ENCODE peak calls at places on chromosomes 2 and 18, in seven cellular contexts. N is GM12865; C is activated CD4-positive, alpha-beta T cell treated with anti-CD3 and anti-CD28 coated beads, Interleukin-2, amount 50 U/mL, for 1 hour; B is ureter; M is posterior cingulate gyrus; S is small intestine; F is amniotic stem cell. E is an unnamed sample.

GRCh38 chr2:106020032-106020431 is 174.1 kb downstream of the UXS1 start:
- DNase-seq in C (no peak), F (no peak), B (no peak), N (no peak), M (no peak), S (no peak), E (no peak)

GRCh38 chr2:31728406-31729064 is 147.8 kb upstream of the SRD5A2 start:
- DNase-seq in F (no peak), M (no peak), B (no peak), N (no peak), S (no peak), C (no peak), E (no peak)

GRCh38 chr2:139080244-139080643 is 300.1 kb upstream of the NXPH2 start:
- DNase-seq in N (no peak), C (no peak), M (no peak), S (no peak), F (no peak), B (no peak), E (no peak)

GRCh38 chr2:28199995-28200394 is 192.7 kb upstream of the FOSL2 start:
- DNase-seq in M (no peak), C (no peak), B (no peak), N (no peak), S (no peak), F (no peak), E (no peak)

GRCh38 chr2:77028032-77028600 is 494.1 kb downstream of the LRRTM4 start:
- DNase-seq in M (no peak), C (no peak), N (no peak), S (no peak), F (no peak), B (no peak), E (no peak)

GRCh38 chr18:23882616-23883276 is 131.8 kb upstream of the TTC39C start:
- DNase-seq in S (no peak), C (no peak), N (no peak), M (no peak), B (no peak), F (no peak), E (no peak)

GRCh38 chr2:86337235-86338099 is at the start of gene REEP1:
- DNase-seq in F (no peak), C (peak), B (no peak), N (peak), M (no peak), S (peak), E (peak)

GRCh38 chr2:73436019-73436418 is 50.4 kb downstream of the ALMS1 start:
- DNase-seq in C (no peak), B (no peak), N (no peak), S (no peak), M (no peak), F (no peak), E (no peak)

GRCh38 chr18:32158108-32158624 is 31.7 kb upstream of the MEP1B start:
- DNase-seq in C (peak), S (peak), M (peak), F (peak), B (peak), N (peak), E (peak)

GRCh38 chr2:158740591-158740990 is 54.5 kb upstream of the DAPL1 start:
- DNase-seq in M (no peak), B (no peak), N (no peak), C (no peak), S (no peak), F (no peak), E (no peak)

GRCh38 chr2:218970916-218971315 is 11.4 kb downstream of the CDK5R2 start:
- DNase-seq in N (no peak), B (no peak), M (no peak), S (no peak), C (no peak), F (no peak), E (no peak)

GRCh38 chr2:187993516-187993915 is 298.2 kb upstream of the GULP1 start:
- DNase-seq in B (no peak), S (no peak), F (no peak), C (no peak), M (no peak), N (no peak), E (no peak)

GRCh38 chr18:58190842-58191530 is 147.0 kb downstream of the NEDD4L start:
- DNase-seq in M (no peak), B (no peak), S (no peak), C (no peak), F (no peak), N (no peak), E (no peak)

GRCh38 chr2:95042472-95043271 is 17.2 kb downstream of the MAL start:
- DNase-seq in S (no peak), N (peak), M (no peak), F (no peak), B (no peak), C (no peak), E (no peak)

GRCh38 chr18:21680148-21680547 is 24.4 kb downstream of the ABHD3 start:
- DNase-seq in S (peak), N (no peak), C (no peak), F (no peak), M (no peak), B (peak), E (no peak)

E was measured in B cell.